ENCODE peak calls at places on chromosome 14, in ten cellular contexts. One of them, this sample, is unnamed.

GRCh38 chr14:105330491-105330895 is 15.9 kb downstream of the PACS2 start:
- DNase-seq in iPS DF 6.9: no peak
- DNase-seq in heart right ventricle: no peak
- DNase-seq in substantia nigra: no peak
- DNase-seq in ovary: no peak
- DNase-seq in heart left ventricle: no peak
- DNase-seq in CD4-positive, alpha-beta T cell: no peak
- DNase-seq in right cardiac atrium: peak
- DNase-seq in fibroblast of lung: no peak
- DNase-seq in esophagus squamous epithelium: no peak
- DNase-seq in this sample: no peak

GRCh38 chr14:23646648-23647549 is 10.7 kb downstream of the DHRS2 start:
- DNase-seq in iPS DF 6.9: no peak
- DNase-seq in heart right ventricle: no peak
- DNase-seq in substantia nigra: no peak
- DNase-seq in ovary: no peak
- DNase-seq in heart left ventricle: no peak
- DNase-seq in CD4-positive, alpha-beta T cell: no peak
- DNase-seq in right cardiac atrium: no peak
- DNase-seq in fibroblast of lung: no peak
- DNase-seq in esophagus squamous epithelium: no peak
- DNase-seq in this sample: no peak

GRCh38 chr14:59254146-59254910 is 65.9 kb downstream of the DAAM1 start:
- DNase-seq in iPS DF 6.9: no peak
- DNase-seq in heart right ventricle: peak
- DNase-seq in substantia nigra: no peak
- DNase-seq in ovary: peak
- DNase-seq in heart left ventricle: peak
- DNase-seq in CD4-positive, alpha-beta T cell: no peak
- DNase-seq in right cardiac atrium: peak
- DNase-seq in fibroblast of lung: peak
- DNase-seq in esophagus squamous epithelium: no peak
- DNase-seq in this sample: peak

GRCh38 chr14:43651896-43652295 is 855.2 kb downstream of the FSCB start:
- DNase-seq in iPS DF 6.9: no peak
- DNase-seq in heart right ventricle: no peak
- DNase-seq in substantia nigra: no peak
- DNase-seq in ovary: no peak
- DNase-seq in heart left ventricle: no peak
- DNase-seq in CD4-positive, alpha-beta T cell: no peak
- DNase-seq in right cardiac atrium: no peak
- DNase-seq in fibroblast of lung: no peak
- DNase-seq in esophagus squamous epithelium: no peak
- DNase-seq in this sample: no peak

GRCh38 chr14:74660167-74660566 is 48.1 kb upstream of the LTBP2 start:
- DNase-seq in iPS DF 6.9: no peak
- DNase-seq in heart right ventricle: no peak
- DNase-seq in substantia nigra: no peak
- DNase-seq in ovary: no peak
- DNase-seq in heart left ventricle: no peak
- DNase-seq in CD4-positive, alpha-beta T cell: no peak
- DNase-seq in right cardiac atrium: no peak
- DNase-seq in fibroblast of lung: no peak
- DNase-seq in esophagus squamous epithelium: no peak
- DNase-seq in this sample: no peak

GRCh38 chr14:86333506-86333905 is 803.6 kb downstream of the FLRT2 start:
- DNase-seq in iPS DF 6.9: no peak
- DNase-seq in heart right ventricle: no peak
- DNase-seq in substantia nigra: no peak
- DNase-seq in ovary: no peak
- DNase-seq in heart left ventricle: no peak
- DNase-seq in CD4-positive, alpha-beta T cell: no peak
- DNase-seq in right cardiac atrium: no peak
- DNase-seq in fibroblast of lung: peak
- DNase-seq in esophagus squamous epithelium: no peak
- DNase-seq in this sample: no peak

GRCh38 chr14:73949752-73950734 is at the start of the genes COQ6 and FAM161B:
- DNase-seq in iPS DF 6.9: peak
- DNase-seq in heart right ventricle: peak
- DNase-seq in substantia nigra: peak
- DNase-seq in ovary: peak
- DNase-seq in heart left ventricle: peak
- DNase-seq in CD4-positive, alpha-beta T cell: peak
- DNase-seq in right cardiac atrium: peak
- DNase-seq in fibroblast of lung: peak
- DNase-seq in esophagus squamous epithelium: peak
- DNase-seq in this sample: peak

GRCh38 chr14:101561897-101562490 is 699 bp downstream of the DIO3 start:
- DNase-seq in iPS DF 6.9: no peak
- DNase-seq in heart right ventricle: no peak
- DNase-seq in substantia nigra: no peak
- DNase-seq in ovary: no peak
- DNase-seq in heart left ventricle: no peak
- DNase-seq in CD4-positive, alpha-beta T cell: no peak
- DNase-seq in right cardiac atrium: peak
- DNase-seq in fibroblast of lung: no peak
- DNase-seq in esophagus squamous epithelium: no peak
- DNase-seq in this sample: no peak

GRCh38 chr14:29548948-29549370 is 378.7 kb downstream of the PRKD1 start:
- DNase-seq in iPS DF 6.9: peak
- DNase-seq in heart right ventricle: no peak
- DNase-seq in substantia nigra: no peak
- DNase-seq in ovary: no peak
- DNase-seq in heart left ventricle: no peak
- DNase-seq in CD4-positive, alpha-beta T cell: no peak
- DNase-seq in right cardiac atrium: no peak
- DNase-seq in fibroblast of lung: peak
- DNase-seq in esophagus squamous epithelium: no peak
- DNase-seq in this sample: no peak

GRCh38 chr14:22842211-22843122 is 6.1 kb downstream of the MMP14 start:
- DNase-seq in iPS DF 6.9: no peak
- DNase-seq in heart right ventricle: no peak
- DNase-seq in substantia nigra: no peak
- DNase-seq in ovary: no peak
- DNase-seq in heart left ventricle: no peak
- DNase-seq in CD4-positive, alpha-beta T cell: no peak
- DNase-seq in right cardiac atrium: no peak
- DNase-seq in fibroblast of lung: no peak
- DNase-seq in esophagus squamous epithelium: no peak
- DNase-seq in this sample: no peak

GRCh38 chr14:91015435-91015834 is 45.0 kb downstream of the RPS6KA5 start:
- DNase-seq in iPS DF 6.9: no peak
- DNase-seq in heart right ventricle: no peak
- DNase-seq in substantia nigra: no peak
- DNase-seq in ovary: no peak
- DNase-seq in heart left ventricle: no peak
- DNase-seq in CD4-positive, alpha-beta T cell: no peak
- DNase-seq in right cardiac atrium: no peak
- DNase-seq in fibroblast of lung: no peak
- DNase-seq in esophagus squamous epithelium: no peak
- DNase-seq in this sample: no peak

GRCh38 chr14:104886690-104887622 is 21.9 kb downstream of the CEP170B start:
- DNase-seq in iPS DF 6.9: no peak
- DNase-seq in heart right ventricle: peak
- DNase-seq in substantia nigra: no peak
- DNase-seq in ovary: peak
- DNase-seq in heart left ventricle: no peak
- DNase-seq in CD4-positive, alpha-beta T cell: no peak
- DNase-seq in right cardiac atrium: peak
- DNase-seq in fibroblast of lung: no peak
- DNase-seq in esophagus squamous epithelium: no peak
- DNase-seq in this sample: no peak

GRCh38 chr14:58947816-58948440 is 240.5 kb upstream of the DAAM1 start:
- DNase-seq in iPS DF 6.9: no peak
- DNase-seq in heart right ventricle: no peak
- DNase-seq in substantia nigra: no peak
- DNase-seq in ovary: no peak
- DNase-seq in heart left ventricle: no peak
- DNase-seq in CD4-positive, alpha-beta T cell: no peak
- DNase-seq in right cardiac atrium: no peak
- DNase-seq in fibroblast of lung: peak
- DNase-seq in esophagus squamous epithelium: no peak
- DNase-seq in this sample: peak

GRCh38 chr14:24260780-24261157 is 2.2 kb downstream of the TGM1 start:
- DNase-seq in iPS DF 6.9: no peak
- DNase-seq in heart right ventricle: no peak
- DNase-seq in substantia nigra: no peak
- DNase-seq in ovary: no peak
- DNase-seq in heart left ventricle: no peak
- DNase-seq in CD4-positive, alpha-beta T cell: no peak
- DNase-seq in right cardiac atrium: no peak
- DNase-seq in fibroblast of lung: no peak
- DNase-seq in esophagus squamous epithelium: no peak
- DNase-seq in this sample: no peak

GRCh38 chr14:99574099-99574880 is 29.7 kb downstream of the CCDC85C start:
- DNase-seq in iPS DF 6.9: peak
- DNase-seq in heart right ventricle: peak
- DNase-seq in substantia nigra: no peak
- DNase-seq in ovary: peak
- DNase-seq in heart left ventricle: peak
- DNase-seq in CD4-positive, alpha-beta T cell: no peak
- DNase-seq in right cardiac atrium: peak
- DNase-seq in fibroblast of lung: peak
- DNase-seq in esophagus squamous epithelium: no peak
- DNase-seq in this sample: no peak

GRCh38 chr14:99535908-99536778 is 54.9 kb downstream of the CCNK start:
- DNase-seq in iPS DF 6.9: no peak
- DNase-seq in heart right ventricle: no peak
- DNase-seq in substantia nigra: no peak
- DNase-seq in ovary: no peak
- DNase-seq in heart left ventricle: no peak
- DNase-seq in CD4-positive, alpha-beta T cell: no peak
- DNase-seq in right cardiac atrium: peak
- DNase-seq in fibroblast of lung: no peak
- DNase-seq in esophagus squamous epithelium: no peak
- DNase-seq in this sample: no peak

GRCh38 chr14:44829021-44829420 is 132.7 kb downstream of the KLHL28 start:
- DNase-seq in iPS DF 6.9: no peak
- DNase-seq in heart right ventricle: no peak
- DNase-seq in substantia nigra: no peak
- DNase-seq in ovary: no peak
- DNase-seq in heart left ventricle: no peak
- DNase-seq in CD4-positive, alpha-beta T cell: no peak
- DNase-seq in right cardiac atrium: no peak
- DNase-seq in fibroblast of lung: no peak
- DNase-seq in esophagus squamous epithelium: no peak
- DNase-seq in this sample: no peak

GRCh38 chr14:79809849-79810612 is 401.3 kb downstream of the DIO2 start:
- DNase-seq in iPS DF 6.9: peak
- DNase-seq in heart right ventricle: no peak
- DNase-seq in substantia nigra: no peak
- DNase-seq in ovary: no peak
- DNase-seq in heart left ventricle: no peak
- DNase-seq in CD4-positive, alpha-beta T cell: no peak
- DNase-seq in right cardiac atrium: no peak
- DNase-seq in fibroblast of lung: peak
- DNase-seq in esophagus squamous epithelium: no peak
- DNase-seq in this sample: no peak

GRCh38 chr14:79201545-79202247 is 1009.6 kb downstream of the DIO2 start:
- DNase-seq in iPS DF 6.9: no peak
- DNase-seq in heart right ventricle: no peak
- DNase-seq in substantia nigra: no peak
- DNase-seq in ovary: no peak
- DNase-seq in heart left ventricle: no peak
- DNase-seq in CD4-positive, alpha-beta T cell: no peak
- DNase-seq in right cardiac atrium: no peak
- DNase-seq in fibroblast of lung: no peak
- DNase-seq in esophagus squamous epithelium: no peak
- DNase-seq in this sample: no peak

GRCh38 chr14:68921666-68922065 is 57.4 kb downstream of the ACTN1 start:
- DNase-seq in iPS DF 6.9: no peak
- DNase-seq in heart right ventricle: no peak
- DNase-seq in substantia nigra: no peak
- DNase-seq in ovary: no peak
- DNase-seq in heart left ventricle: no peak
- DNase-seq in CD4-positive, alpha-beta T cell: no peak
- DNase-seq in right cardiac atrium: no peak
- DNase-seq in fibroblast of lung: no peak
- DNase-seq in esophagus squamous epithelium: no peak
- DNase-seq in this sample: no peak
- H3K27ac ChIP-seq in iPS DF 6.9: no peak
- H3K27ac ChIP-seq in heart right ventricle: peak
- H3K27ac ChIP-seq in substantia nigra: no peak
- H3K27ac ChIP-seq in ovary: no peak
- H3K27ac ChIP-seq in heart left ventricle: no peak
- H3K27ac ChIP-seq in CD4-positive, alpha-beta T cell: peak
- H3K27ac ChIP-seq in right cardiac atrium: no peak
- H3K27ac ChIP-seq in fibroblast of lung: no peak
- H3K27ac ChIP-seq in esophagus squamous epithelium: peak
- H3K27ac ChIP-seq in this sample: no peak

GRCh38 chr14:88791629-88792571 is 853 bp downstream of the EML5 start:
- DNase-seq in iPS DF 6.9: no peak
- DNase-seq in heart right ventricle: peak
- DNase-seq in substantia nigra: peak
- DNase-seq in ovary: peak
- DNase-seq in heart left ventricle: no peak
- DNase-seq in CD4-positive, alpha-beta T cell: no peak
- DNase-seq in right cardiac atrium: peak
- DNase-seq in fibroblast of lung: no peak
- DNase-seq in esophagus squamous epithelium: no peak
- DNase-seq in this sample: peak
- H3K27ac ChIP-seq in iPS DF 6.9: no peak
- H3K27ac ChIP-seq in heart right ventricle: no peak
- H3K27ac ChIP-seq in substantia nigra: no peak
- H3K27ac ChIP-seq in ovary: peak
- H3K27ac ChIP-seq in heart left ventricle: no peak
- H3K27ac ChIP-seq in CD4-positive, alpha-beta T cell: no peak
- H3K27ac ChIP-seq in right cardiac atrium: no peak
- H3K27ac ChIP-seq in fibroblast of lung: no peak
- H3K27ac ChIP-seq in esophagus squamous epithelium: peak
- H3K27ac ChIP-seq in this sample: peak

DNA sequence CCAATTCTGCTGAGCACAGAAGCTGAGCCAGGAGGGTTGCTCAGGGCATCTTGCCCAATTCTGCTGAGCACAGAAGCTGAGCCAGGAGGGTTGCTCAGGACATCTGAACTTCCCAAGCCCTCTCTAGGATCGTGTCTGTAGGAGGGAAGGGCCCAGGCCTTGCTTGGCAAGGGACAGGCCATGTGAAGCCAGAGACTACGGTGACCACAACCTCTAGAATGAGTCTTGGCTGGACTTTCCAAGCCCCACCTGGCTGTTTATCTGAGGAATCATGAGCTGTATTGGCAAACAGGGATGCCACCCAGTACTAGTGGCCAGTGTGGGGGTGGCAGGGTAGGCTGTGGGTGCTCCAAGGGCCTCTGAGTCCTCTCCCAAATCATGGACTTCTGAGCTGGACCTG is 7.7 kb upstream of the SERPINA6 start:
- DNase-seq in iPS DF 6.9: no peak
- DNase-seq in heart right ventricle: no peak
- DNase-seq in substantia nigra: no peak
- DNase-seq in ovary: no peak
- DNase-seq in heart left ventricle: no peak
- DNase-seq in CD4-positive, alpha-beta T cell: no peak
- DNase-seq in right cardiac atrium: no peak
- DNase-seq in fibroblast of lung: no peak
- DNase-seq in esophagus squamous epithelium: no peak
- DNase-seq in this sample: no peak
- H3K27ac ChIP-seq in iPS DF 6.9: no peak
- H3K27ac ChIP-seq in heart right ventricle: no peak
- H3K27ac ChIP-seq in substantia nigra: no peak
- H3K27ac ChIP-seq in ovary: no peak
- H3K27ac ChIP-seq in heart left ventricle: no peak
- H3K27ac ChIP-seq in CD4-positive, alpha-beta T cell: no peak
- H3K27ac ChIP-seq in right cardiac atrium: no peak
- H3K27ac ChIP-seq in fibroblast of lung: no peak
- H3K27ac ChIP-seq in esophagus squamous epithelium: no peak
- H3K27ac ChIP-seq in this sample: no peak

GRCh38 chr14:71588576-71589215 is 343.5 kb upstream of the RGS6 start:
- DNase-seq in iPS DF 6.9: no peak
- DNase-seq in heart right ventricle: no peak
- DNase-seq in substantia nigra: no peak
- DNase-seq in ovary: no peak
- DNase-seq in heart left ventricle: no peak
- DNase-seq in CD4-positive, alpha-beta T cell: no peak
- DNase-seq in right cardiac atrium: no peak
- DNase-seq in fibroblast of lung: no peak
- DNase-seq in esophagus squamous epithelium: no peak
- DNase-seq in this sample: no peak
- H3K27ac ChIP-seq in iPS DF 6.9: no peak
- H3K27ac ChIP-seq in heart right ventricle: no peak
- H3K27ac ChIP-seq in substantia nigra: no peak
- H3K27ac ChIP-seq in ovary: no peak
- H3K27ac ChIP-seq in heart left ventricle: no peak
- H3K27ac ChIP-seq in CD4-positive, alpha-beta T cell: no peak
- H3K27ac ChIP-seq in right cardiac atrium: no peak
- H3K27ac ChIP-seq in fibroblast of lung: peak
- H3K27ac ChIP-seq in esophagus squamous epithelium: no peak
- H3K27ac ChIP-seq in this sample: no peak

This sample was measured in caudate nucleus.